ENCODE peak calls at places on chromosomes 7 and 10, in four cellular contexts. V is hepatocyte, R is GM23248, E is PC-3. Q is an unnamed sample. For H3K27me3, the result is how much of the 10 kb centered on the place peaks cover.

GRCh38 chr10:129740532-129741279 is 223.4 kb downstream of the EBF3 start:
- DNase-seq in V (no peak), R (no peak), E (no peak), Q (no peak)

GRCh38 chr10:69413221-69413865 is 3.4 kb downstream of the TACR2 start:
- DNase-seq in V (peak), R (peak), E (peak), Q (peak)

GRCh38 chr7:137480824-137481365 is 137.4 kb upstream of the PTN start:
- DNase-seq in V (no peak), R (no peak), E (no peak), Q (peak)

GRCh38 chr10:116683821-116684220 is 58.5 kb downstream of the HSPA12A start:
- DNase-seq in V (no peak), R (no peak), E (no peak), Q (no peak)

GRCh38 chr10:71721313-71721712 is 1.7 kb upstream of the C10orf105 start:
- DNase-seq in V (no peak), R (no peak), E (no peak), Q (no peak)

GRCh38 chr7:75050501-75050900 is 23.1 kb downstream of the RCC1L start:
- DNase-seq in V (no peak), R (peak), E (no peak), Q (no peak)

GRCh38 chr7:116511552-116512523 is 12.3 kb downstream of the CAV2 start:
- DNase-seq in V (no peak), R (peak), E (peak), Q (peak)

GRCh38 chr7:107109955-107110354 is 58.8 kb upstream of the HBP1 start:
- DNase-seq in V (no peak), R (no peak), E (no peak), Q (no peak)

GRCh38 chr7:63044721-63045120 is 953.9 kb upstream of the ZNF722 start:
- DNase-seq in V (no peak), R (no peak), E (no peak), Q (no peak)

GRCh38 chr7:5424689-5425506 is 1.3 kb upstream of the TNRC18 start:
- DNase-seq in V (peak), R (peak), E (peak), Q (peak)

GRCh38 chr7:139505563-139505962 is 17.9 kb upstream of the CLEC2L start:
- DNase-seq in V (no peak), R (peak), E (peak), Q (no peak)

GRCh38 chr7:131688738-131689661 is 132.6 kb upstream of the PODXL start:
- DNase-seq in V (peak), R (peak), E (peak), Q (peak)

GRCh38 chr7:142632291-142633134 is 116.8 kb upstream of the PRSS1 start:
- DNase-seq in V (peak), R (peak), E (peak), Q (peak)

GRCh38 chr7:102120666-102121065 is 166.0 kb upstream of the SH2B2 start:
- DNase-seq in V (no peak), R (no peak), E (no peak), Q (no peak)

GRCh38 chr10:30812018-30812851 is 182.7 kb upstream of the LYZL2 start:
- DNase-seq in V (peak), R (peak), E (no peak), Q (no peak)

GRCh38 chr10:86310291-86310690 is 56.3 kb downstream of the GRID1 start:
- DNase-seq in V (no peak), R (no peak), E (no peak), Q (no peak)

GRCh38 chr10:30365278-30365677 is 16.2 kb upstream of the MTPAP start:
- DNase-seq in V (no peak), R (peak), E (peak), Q (no peak)

GRCh38 chr7:15515201-15515777 is 46.5 kb downstream of the AGMO start:
- DNase-seq in V (peak), R (peak), E (no peak), Q (no peak)

GRCh38 chr10:111370101-111370500 is 293.3 kb downstream of the ADRA2A start:
- DNase-seq in V (no peak), R (peak), E (no peak), Q (no peak)

GRCh38 chr10:71080381-71081228 is 131.8 kb upstream of the UNC5B start:
- DNase-seq in V (no peak), R (no peak), E (no peak), Q (no peak)

GRCh38 chr7:29277436-29278215 is 83.1 kb downstream of the CHN2 start:
- DNase-seq in V (no peak), R (no peak), E (no peak), Q (no peak)

GRCh38 chr7:28332031-28332430 is 80.3 kb upstream of the CREB5 start:
- DNase-seq in V (no peak), R (no peak), E (no peak), Q (no peak)

GRCh38 chr10:28139138-28139537 is 140.3 kb upstream of the ODAD2 start:
- DNase-seq in V (no peak), R (peak), E (peak), Q (no peak)

GRCh38 chr10:25557136-25557535 is 376.9 kb upstream of the MYO3A start:
- DNase-seq in V (no peak), R (no peak), E (no peak), Q (no peak)

GRCh38 chr10:78977761-78978305 is 90.9 kb upstream of the ZMIZ1 start:
- DNase-seq in V (peak), R (peak), E (peak), Q (no peak)

GRCh38 chr7:151632750-151633515 is 113.2 kb upstream of the RHEB start:
- DNase-seq in V (peak), R (peak), E (peak), Q (no peak)

GRCh38 chr7:7869036-7869435 is 99.6 kb upstream of the GLCCI1 start:
- DNase-seq in V (no peak), R (no peak), E (no peak), Q (no peak)

GRCh38 chr7:20269726-20270125 is 52.5 kb upstream of the MACC1 start:
- DNase-seq in V (no peak), R (peak), E (peak), Q (no peak)

GRCh38 chr10:52229271-52229931 is 84.7 kb upstream of the DKK1 start:
- DNase-seq in V (no peak), R (peak), E (peak), Q (no peak)

GRCh38 chr10:92419740-92420553 is 129.0 kb downstream of the MARCHF5 start:
- DNase-seq in V (peak), R (peak), E (no peak), Q (no peak)
- TF ChIP-seq EZH2 in V (peak), R (no peak), E (no peak), Q (no peak)

DNA sequence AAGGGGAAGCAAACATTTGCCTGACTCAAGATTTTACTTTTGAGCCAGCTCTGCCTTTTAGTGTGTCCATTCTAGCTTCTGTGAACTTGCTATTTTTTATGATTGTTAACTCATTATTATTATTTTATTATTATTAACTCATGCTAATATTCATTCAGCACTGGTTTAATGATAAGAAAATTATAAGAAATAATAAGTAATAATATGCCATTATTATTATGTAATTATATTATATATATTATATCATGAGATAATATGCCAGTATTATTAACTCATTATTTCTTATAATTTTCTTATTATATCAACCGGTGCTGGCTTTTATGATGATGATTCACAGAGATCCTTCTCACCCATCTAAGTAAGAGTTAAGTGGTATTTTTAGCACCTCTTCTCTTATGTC is 79.3 kb upstream of the NPVF start:
- DNase-seq in V (no peak), R (no peak), E (no peak), Q (no peak)
- H3K27me3 ChIP-seq in V (under half), R (under half), E (half or more), Q (under half)

GRCh38 chr10:101215397-101216206 is 13.7 kb downstream of the LBX1 start:
- DNase-seq in V (no peak), R (no peak), E (no peak), Q (no peak)
- TF ChIP-seq EZH2 in V (peak), R (no peak), E (no peak), Q (no peak)

DNA sequence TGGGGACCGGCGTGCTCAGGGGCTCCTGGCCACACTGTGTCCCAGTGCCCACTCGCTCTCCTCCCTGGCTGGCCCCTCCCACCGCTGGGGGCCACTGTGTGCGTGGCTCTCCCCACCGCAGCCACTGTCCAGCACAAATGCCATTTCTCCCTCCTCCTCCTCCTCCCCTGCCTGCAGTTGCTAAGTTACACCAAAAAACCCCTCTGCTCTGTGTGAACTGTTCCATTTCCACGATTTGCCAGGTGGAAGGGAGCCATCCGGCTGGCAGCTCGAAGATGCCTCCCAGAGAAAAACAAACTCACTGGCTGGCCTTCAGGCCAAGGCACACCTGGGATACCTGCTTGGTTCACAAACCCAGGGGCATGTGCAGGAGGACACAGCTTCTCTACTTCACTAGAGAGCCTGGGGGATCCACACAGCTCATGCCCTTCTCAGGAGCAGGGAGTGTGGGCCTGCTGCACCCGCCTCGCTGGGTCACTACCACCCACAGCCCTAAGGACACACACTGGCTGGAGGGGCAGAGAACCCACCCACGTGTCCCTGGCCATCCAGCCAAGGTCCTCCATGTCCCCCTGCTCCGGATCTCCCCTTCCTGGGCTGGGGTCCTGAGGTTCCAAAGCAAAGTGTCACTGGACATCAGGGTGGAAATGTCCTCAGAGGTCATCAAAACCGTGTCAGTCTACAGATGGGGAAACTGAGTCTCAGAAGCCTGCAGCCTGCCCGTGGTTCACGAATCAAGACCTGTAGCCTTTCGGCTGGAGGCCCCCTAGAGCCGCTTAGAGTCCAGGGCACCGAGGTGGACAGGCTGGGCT is 1.7 kb downstream of the RASGEF1A start:
- DNase-seq in V (no peak), R (no peak), E (no peak), Q (no peak)
- H3K27me3 ChIP-seq in V (under half), R (half or more), E (half or more), Q (half or more)

GRCh38 chr10:51073461-51074237 is 638 bp upstream of the PRKG1 start:
- DNase-seq in V (peak), R (peak), E (peak), Q (no peak)
- TF ChIP-seq EZH2 in V (no peak), R (no peak), E (no peak), Q (peak)

GRCh38 chr7:25881317-25881716 is 270.7 kb upstream of the NFE2L3 start:
- DNase-seq in V (no peak), R (no peak), E (no peak), Q (no peak)
- H3K27me3 ChIP-seq in V (under half), R (half or more), E (half or more), Q (half or more)

GRCh38 chr7:44145419-44145968 is 4.4 kb upstream of the MYL7 start:
- DNase-seq in V (no peak), R (no peak), E (no peak), Q (no peak)
- TF ChIP-seq EZH2 in V (peak), R (no peak), E (no peak), Q (no peak)

GRCh38 chr7:27162548-27162848 is 2.8 kb downstream of the HOXA9 start:
- DNase-seq in V (no peak), R (peak), E (peak), Q (no peak)
- H3K27me3 ChIP-seq in V (half or more), R (under half), E (under half), Q (half or more)

GRCh38 chr7:158475679-158476052 is 112.0 kb downstream of the PTPRN2 start:
- DNase-seq in V (no peak), R (no peak), E (no peak), Q (no peak)
- TF ChIP-seq EZH2 in V (no peak), R (no peak), E (no peak), Q (no peak)

Q was measured in A673.